ENCODE peak calls at places on chromosomes 12 and 14, in five cellular contexts. S, A, Q, G and I are unnamed samples.

GRCh38 chr12:113861708-113862312 is 104.3 kb downstream of the RBM19 start:
- DNase-seq in Q (no peak), A (no peak), G (no peak), S (no peak), I (no peak)

GRCh38 chr14:103628684-103629502 is at the start of gene KLC1:
- DNase-seq in A (peak), S (peak), G (peak), Q (peak), I (peak)

GRCh38 chr14:72404106-72404774 is 472.0 kb downstream of the RGS6 start:
- DNase-seq in Q (no peak), A (no peak), G (no peak), S (no peak), I (no peak)

GRCh38 chr12:127459166-127459565 is 807.8 kb upstream of the TMEM132C start:
- DNase-seq in G (no peak), S (no peak), A (no peak), Q (no peak), I (no peak)

GRCh38 chr12:26810330-26810729 is 22.7 kb downstream of the ITPR2 start:
- DNase-seq in A (peak), Q (peak), S (peak), G (no peak), I (peak)

GRCh38 chr14:61145903-61146411 is 135.2 kb downstream of the TMEM30B start:
- DNase-seq in Q (peak), G (no peak), A (no peak), S (no peak), I (no peak)

GRCh38 chr12:124525455-124525854 is 42.0 kb downstream of the NCOR2 start:
- DNase-seq in S (no peak), Q (peak), G (no peak), A (no peak), I (no peak)

GRCh38 chr12:7716391-7716790 is 5.2 kb downstream of the DPPA3 start:
- DNase-seq in G (no peak), S (no peak), A (no peak), Q (peak), I (no peak)

GRCh38 chr14:101062065-101062450 is 158.5 kb upstream of the RTL1 start:
- DNase-seq in G (no peak), S (no peak), Q (no peak), A (peak), I (peak)

GRCh38 chr12:130240831-130241590 is 78.7 kb downstream of the FZD10 start:
- DNase-seq in G (no peak), A (no peak), S (no peak), Q (no peak), I (no peak)

GRCh38 chr12:121144416-121144914 is 11.8 kb downstream of the P2RX7 start:
- DNase-seq in Q (peak), A (no peak), S (no peak), G (no peak), I (no peak)

GRCh38 chr12:75289678-75290200 is 40.4 kb downstream of the CAPS2 start:
- DNase-seq in G (no peak), A (no peak), Q (peak), S (no peak), I (no peak)

GRCh38 chr14:95134304-95134933 is 22.9 kb downstream of the DICER1 start:
- DNase-seq in Q (no peak), G (no peak), S (no peak), A (no peak), I (no peak)

GRCh38 chr14:21241218-21241819 is 27.9 kb downstream of the HNRNPC start:
- DNase-seq in Q (peak), G (no peak), S (no peak), A (no peak), I (no peak)

GRCh38 chr14:61065671-61066070 is 84.6 kb downstream of the SLC38A6 start:
- DNase-seq in Q (no peak), S (no peak), G (no peak), A (no peak), I (no peak)

GRCh38 chr12:51262758-51263177 is 7.4 kb downstream of the SMAGP start:
- DNase-seq in A (no peak), S (no peak), Q (peak), G (no peak), I (peak)

GRCh38 chr12:97912943-97913342 is 450.3 kb downstream of the RMST start:
- DNase-seq in A (peak), Q (no peak), G (no peak), S (no peak), I (peak)

GRCh38 chr12:30965613-30965985 is 39.1 kb downstream of the TSPAN11 start:
- DNase-seq in Q (no peak), A (no peak), G (no peak), S (no peak), I (no peak)

GRCh38 chr12:128783129-128783574 is 40.6 kb downstream of the SLC15A4 start:
- DNase-seq in S (no peak), Q (peak), A (no peak), G (no peak), I (no peak)

GRCh38 chr12:32902287-32902996 is 5.9 kb upstream of the PKP2 start:
- DNase-seq in A (no peak), Q (no peak), S (no peak), G (no peak), I (no peak)

GRCh38 chr14:101499080-101499479 is 62.2 kb upstream of the DIO3 start:
- DNase-seq in A (peak), Q (no peak), G (peak), S (no peak), I (peak)

GRCh38 chr14:104214411-104214810 is 76.0 kb downstream of the KIF26A start:
- DNase-seq in G (no peak), A (no peak), S (no peak), Q (no peak), I (no peak)

GRCh38 chr12:13523926-13524325 is 327.4 kb downstream of the EMP1 start:
- DNase-seq in S (no peak), G (no peak), A (no peak), Q (no peak), I (no peak)

GRCh38 chr12:48000878-48001321 is 3.4 kb downstream of the COL2A1 start:
- DNase-seq in Q (peak), G (peak), A (peak), S (no peak), I (no peak)

GRCh38 chr14:106506901-106507305 is 980.5 kb downstream of the TMEM121 start:
- DNase-seq in A (no peak), Q (no peak), G (no peak), S (no peak), I (no peak)

GRCh38 chr12:108821407-108822397 is 35.7 kb downstream of the SSH1 start:
- DNase-seq in A (no peak), S (no peak), Q (peak), G (no peak), I (no peak)

GRCh38 chr14:75821828-75822521 is 159.8 kb downstream of the TGFB3 start:
- DNase-seq in G (no peak), Q (no peak), A (no peak), S (no peak), I (no peak)